ENCODE peak calls at places on chromosomes 3 and 15, in six cellular contexts. V is heart left ventricle, J is Peyer's patch, B is adrenal gland, H is IMR-90, M is ovary. Q is an unnamed sample. For H3K4me1, the result is how much of the 10 kb centered on the place peaks cover.

GRCh38 chr15:76164602-76165001 is 104.8 kb downstream of the TMEM266 start:
- DNase-seq in J (no peak), M (no peak), H (no peak), V (no peak), B (no peak), Q (no peak)

GRCh38 chr3:161222662-161223061 is 1.6 kb downstream of the NMD3 start:
- DNase-seq in M (no peak), B (no peak), J (no peak), H (peak), V (no peak), Q (no peak)

GRCh38 chr15:35098737-35099136 is 13.6 kb upstream of the NANOGP8 start:
- DNase-seq in H (no peak), M (no peak), B (no peak), V (no peak), J (no peak), Q (no peak)

GRCh38 chr3:19267040-19267439 is 118.7 kb downstream of the KCNH8 start:
- DNase-seq in H (no peak), J (no peak), V (no peak), M (no peak), B (no peak), Q (no peak)

GRCh38 chr3:88075061-88075460 is 16.0 kb downstream of the ZNF654 start:
- DNase-seq in B (no peak), J (no peak), V (no peak), H (no peak), M (no peak), Q (no peak)

GRCh38 chr15:80977627-80978036 is 12.0 kb downstream of the MESD start:
- DNase-seq in J (peak), V (peak), B (peak), H (no peak), M (no peak), Q (peak)

GRCh38 chr3:172448661-172449467 is 608 bp upstream of the GHSR start:
- DNase-seq in J (no peak), B (no peak), H (no peak), M (no peak), V (no peak), Q (no peak)

GRCh38 chr3:32165442-32165841 is 59.0 kb downstream of the GPD1L start:
- DNase-seq in J (no peak), B (no peak), V (no peak), M (no peak), H (no peak), Q (no peak)

GRCh38 chr3:13507791-13508339 is 27.8 kb downstream of the HDAC11 start:
- DNase-seq in V (no peak), M (no peak), H (peak), B (no peak), J (no peak), Q (peak)

GRCh38 chr3:88075497-88075896 is 16.4 kb downstream of the ZNF654 start:
- DNase-seq in V (no peak), J (no peak), B (no peak), H (no peak), M (no peak), Q (no peak)

GRCh38 chr3:171231361-171231760 is 204.8 kb upstream of the SLC2A2 start:
- DNase-seq in J (no peak), H (no peak), M (no peak), B (no peak), V (no peak), Q (no peak)

GRCh38 chr3:188296761-188297689 is 143.1 kb downstream of the LPP start:
- DNase-seq in M (no peak), J (no peak), V (no peak), H (peak), B (peak), Q (no peak)

GRCh38 chr3:101946906-101947305 is 97.6 kb downstream of the NFKBIZ start:
- DNase-seq in H (no peak), M (no peak), J (no peak), B (no peak), V (no peak), Q (no peak)

GRCh38 chr15:35912196-35912595 is 366.2 kb upstream of the DPH6 start:
- DNase-seq in B (peak), J (no peak), M (no peak), V (no peak), H (peak), Q (no peak)

GRCh38 chr3:111728566-111728935 is 130.5 kb upstream of the PHLDB2 start:
- DNase-seq in V (no peak), M (no peak), H (no peak), J (no peak), B (no peak), Q (no peak)

GRCh38 chr3:194687638-194688206 is 2.0 kb downstream of the FAM43A start:
- DNase-seq in B (peak), M (peak), J (peak), V (peak), H (peak), Q (peak)

GRCh38 chr15:41832875-41833274 is 5.0 kb downstream of the JMJD7 start:
- DNase-seq in M (no peak), V (no peak), J (no peak), H (no peak), B (no peak), Q (no peak)

GRCh38 chr3:102354818-102355515 is 79.8 kb upstream of the ZPLD1 start:
- DNase-seq in H (peak), J (no peak), M (no peak), V (no peak), B (no peak), Q (no peak)

GRCh38 chr15:71752604-71753289 is 57.6 kb upstream of the NR2E3 start:
- DNase-seq in V (no peak), J (no peak), H (peak), M (no peak), B (peak), Q (peak)

GRCh38 chr15:66617137-66618090 is 51.6 kb upstream of the LCTL start:
- DNase-seq in B (peak), J (peak), M (peak), H (peak), V (peak), Q (no peak)

GRCh38 chr15:66613743-66614142 is 47.9 kb upstream of the LCTL start:
- DNase-seq in H (no peak), M (no peak), V (no peak), B (no peak), J (no peak), Q (no peak)

GRCh38 chr15:66615846-66616245 is 50.0 kb upstream of the LCTL start:
- DNase-seq in V (no peak), H (no peak), M (no peak), B (no peak), J (no peak), Q (no peak)

GRCh38 chr15:66614456-66615174 is 48.8 kb upstream of the LCTL start:
- DNase-seq in V (no peak), H (no peak), J (no peak), B (no peak), M (no peak), Q (no peak)

DNA sequence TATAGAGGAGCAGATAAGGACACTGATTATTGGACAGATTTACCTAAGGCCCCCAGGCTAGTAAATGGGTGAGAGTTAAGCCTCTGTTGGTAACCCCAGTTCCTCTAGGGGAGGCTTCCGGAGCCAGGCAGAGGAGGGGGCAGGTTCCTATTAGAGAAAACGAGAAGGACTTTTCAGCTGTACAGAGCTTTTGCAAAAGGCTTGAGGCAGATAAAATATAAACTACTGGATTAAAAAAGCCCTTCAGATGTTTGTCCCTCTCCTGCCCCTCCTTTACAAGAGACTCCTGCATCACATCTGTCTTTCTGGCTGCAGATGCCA is 49.3 kb upstream of the LCTL start:
- DNase-seq in J (no peak), V (no peak), M (no peak), B (no peak), H (no peak), Q (no peak)
- H3K27ac ChIP-seq in J (no peak), V (no peak), M (no peak), B (no peak), H (no peak), Q (no peak)

DNA sequence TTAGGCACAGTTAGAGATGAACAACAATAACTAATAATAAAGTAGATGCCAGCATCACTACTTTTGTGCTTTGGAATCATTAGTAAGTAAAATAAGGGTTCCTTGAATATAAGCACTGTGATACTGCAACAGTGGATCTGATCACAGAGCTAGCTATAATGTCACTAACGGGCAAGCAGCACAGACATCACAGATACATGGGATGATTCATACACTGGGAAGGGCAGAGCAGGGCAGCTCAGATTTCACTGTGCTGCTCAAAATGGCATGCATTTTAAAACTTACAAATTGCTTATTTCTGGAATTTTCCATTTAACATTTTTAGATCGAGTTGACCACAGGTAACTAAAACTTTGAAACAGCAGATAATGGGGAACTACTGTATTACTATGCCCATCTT is 476.6 kb downstream of the FHIT start:
- DNase-seq in B (no peak), J (no peak), H (no peak), M (no peak), V (no peak), Q (no peak)
- H3K4me1 ChIP-seq in B (under half), J (under half), H (under half), M (under half), V (under half), Q (under half)

DNA sequence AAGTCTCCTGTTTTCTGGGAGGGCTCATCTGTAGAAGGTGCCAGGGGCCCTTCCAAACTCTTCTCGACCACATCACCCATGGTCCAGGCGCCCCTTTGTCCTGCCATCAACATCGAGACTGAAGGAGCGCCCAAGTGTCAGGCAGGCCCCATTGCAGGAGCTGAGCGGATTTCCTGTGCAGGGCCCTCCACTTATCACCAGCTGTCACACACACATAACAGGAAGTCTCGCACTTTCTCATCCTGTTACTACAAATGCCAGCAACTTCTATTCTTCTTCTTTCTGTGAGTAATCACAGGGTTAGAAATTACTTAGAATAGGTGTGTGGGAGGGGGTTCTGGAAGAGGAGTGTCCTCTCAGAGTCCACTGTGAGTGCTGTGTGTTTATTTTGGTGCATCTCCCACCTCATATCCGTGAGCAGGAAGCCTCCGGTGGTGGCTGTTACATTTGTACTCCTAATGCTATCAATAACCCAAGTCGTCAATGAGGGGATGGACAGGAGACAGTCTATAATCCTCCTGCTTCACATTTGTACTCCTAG is at the start of gene KLHL6:
- DNase-seq in B (peak), M (no peak), H (no peak), V (peak), J (peak), Q (peak)
- TF ChIP-seq POLR2A in B (no peak), M (no peak), H (no peak), V (peak), J (peak), Q (no peak)

GRCh38 chr3:53807117-53807521 is 39.1 kb downstream of the CHDH start:
- DNase-seq in V (no peak), M (no peak), H (no peak), B (no peak), J (no peak), Q (no peak)
- H3K27ac ChIP-seq in V (peak), M (no peak), H (no peak), B (no peak), J (no peak), Q (no peak)

GRCh38 chr3:177427096-177427495 is 229.8 kb upstream of the TBL1XR1 start:
- DNase-seq in M (no peak), B (peak), J (no peak), V (no peak), H (no peak), Q (no peak)
- H3K4me1 ChIP-seq in M (under half), B (under half), J (under half), V (under half), H (under half), Q (under half)

GRCh38 chr15:90934949-90935751 is at the start of gene UNC45A:
- DNase-seq in M (peak), B (peak), H (peak), J (peak), V (peak), Q (peak)
- TF ChIP-seq POLR2A in M (peak), B (peak), H (peak), J (peak), V (peak), Q (no peak)

GRCh38 chr3:124839896-124840295 is 47.3 kb downstream of the ITGB5 start:
- DNase-seq in V (no peak), J (no peak), B (no peak), M (no peak), H (no peak), Q (no peak)

GRCh38 chr3:124837730-124838186 is 49.4 kb downstream of the ITGB5 start:
- DNase-seq in B (peak), V (peak), J (no peak), M (no peak), H (peak), Q (peak)

GRCh38 chr3:124836448-124836847 is 50.7 kb downstream of the ITGB5 start:
- DNase-seq in B (no peak), H (no peak), J (no peak), V (no peak), M (no peak), Q (no peak)

GRCh38 chr3:124837065-124837464 is 50.1 kb downstream of the ITGB5 start:
- DNase-seq in V (no peak), H (no peak), B (no peak), M (no peak), J (no peak), Q (no peak)

DNA sequence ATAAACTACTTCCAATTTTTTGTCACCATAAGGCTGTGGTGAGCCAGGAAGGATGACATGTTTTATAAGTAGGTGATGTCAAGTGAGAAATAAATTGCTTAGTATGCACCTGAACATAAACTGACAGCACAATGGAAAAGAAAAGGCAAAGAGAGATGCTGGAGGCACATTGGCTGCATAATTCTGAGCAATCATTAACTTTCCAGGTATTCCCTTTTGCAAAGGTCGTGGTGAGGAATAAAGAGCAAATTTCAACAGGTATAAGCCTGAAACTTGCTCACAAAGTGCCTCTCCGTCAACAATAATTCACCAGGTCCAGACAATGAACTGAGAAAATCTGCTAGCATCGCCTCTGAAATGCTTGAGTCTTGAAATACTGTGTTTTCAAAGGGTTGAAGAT is 48.2 kb downstream of the ITGB5 start:
- DNase-seq in M (no peak), J (no peak), V (no peak), H (no peak), B (no peak), Q (no peak)
- H3K27ac ChIP-seq in M (no peak), J (no peak), V (peak), H (no peak), B (no peak), Q (no peak)

Q was measured in testis.